ENCODE peak calls at places on chromosomes 12 and 14, in eight cellular contexts. Q is transverse colon, F is ovary, V is cardiac muscle cell, J is fibroblast of lung, I is body of pancreas, M is tibial nerve, N is colonic mucosa. U is an unnamed sample. For H3K4me1, the result is how much of the 10 kb centered on the place peaks cover.

GRCh38 chr12:91140660-91141045 is 29.4 kb upstream of the LUM start:
- DNase-seq in I (no peak), N (no peak), F (no peak), V (no peak), Q (no peak), J (peak), M (no peak), U (no peak)

GRCh38 chr14:77027538-77028383 is 747 bp downstream of the IRF2BPL start:
- DNase-seq in N (peak), M (no peak), F (peak), Q (peak), V (peak), I (peak), J (peak), U (peak)

GRCh38 chr12:131167334-131167733 is 213.6 kb downstream of the ADGRD1 start:
- DNase-seq in M (no peak), F (no peak), J (no peak), I (no peak), Q (no peak), V (no peak), N (peak), U (no peak)

GRCh38 chr12:54680374-54680773 is 32.2 kb upstream of the DCD start:
- DNase-seq in Q (peak), F (no peak), V (no peak), M (no peak), J (no peak), I (no peak), N (peak), U (no peak)

GRCh38 chr14:51922624-51923023 is 62.2 kb downstream of the GNG2 start:
- DNase-seq in M (peak), I (no peak), N (no peak), Q (no peak), V (no peak), F (peak), J (peak), U (no peak)

GRCh38 chr12:109156036-109156435 is 39.6 kb downstream of the ACACB start:
- DNase-seq in I (no peak), M (no peak), V (no peak), F (no peak), J (no peak), Q (no peak), N (no peak), U (no peak)

GRCh38 chr12:84814664-84815245 is 97.8 kb downstream of the SLC6A15 start:
- DNase-seq in V (no peak), Q (no peak), I (no peak), N (no peak), J (peak), M (no peak), F (no peak), U (no peak)

GRCh38 chr12:53383258-53383657 is 3.3 kb downstream of the SP1 start:
- DNase-seq in J (no peak), N (no peak), I (no peak), M (no peak), Q (no peak), V (no peak), F (no peak), U (no peak)

GRCh38 chr14:94129758-94130414 is 482 bp upstream of the IFI27L2 start:
- DNase-seq in Q (no peak), N (peak), M (peak), V (peak), J (peak), F (peak), I (no peak), U (no peak)

GRCh38 chr14:68471029-68471963 is 321.6 kb downstream of the ZFP36L1 start:
- DNase-seq in J (no peak), Q (no peak), F (no peak), N (no peak), M (no peak), I (peak), V (no peak), U (no peak)

GRCh38 chr14:68468437-68469207 is 324.2 kb downstream of the ZFP36L1 start:
- DNase-seq in N (no peak), F (no peak), M (no peak), J (peak), V (no peak), Q (no peak), I (no peak), U (no peak)

GRCh38 chr14:68471964-68472508 is 320.8 kb downstream of the ZFP36L1 start:
- DNase-seq in M (no peak), V (no peak), I (peak), F (no peak), Q (no peak), N (no peak), J (no peak), U (no peak)

GRCh38 chr14:68469208-68469713 is 323.6 kb downstream of the ZFP36L1 start:
- DNase-seq in N (no peak), V (no peak), M (no peak), I (no peak), F (no peak), J (no peak), Q (no peak), U (no peak)

GRCh38 chr14:68470361-68470760 is 322.5 kb downstream of the ZFP36L1 start:
- DNase-seq in Q (no peak), I (no peak), J (no peak), V (no peak), M (no peak), N (no peak), F (no peak), U (no peak)
- H3K4me1 ChIP-seq in Q (under half), I (half or more), J (under half), V (under half), M (under half), N (under half), F (under half), U (under half)

DNA sequence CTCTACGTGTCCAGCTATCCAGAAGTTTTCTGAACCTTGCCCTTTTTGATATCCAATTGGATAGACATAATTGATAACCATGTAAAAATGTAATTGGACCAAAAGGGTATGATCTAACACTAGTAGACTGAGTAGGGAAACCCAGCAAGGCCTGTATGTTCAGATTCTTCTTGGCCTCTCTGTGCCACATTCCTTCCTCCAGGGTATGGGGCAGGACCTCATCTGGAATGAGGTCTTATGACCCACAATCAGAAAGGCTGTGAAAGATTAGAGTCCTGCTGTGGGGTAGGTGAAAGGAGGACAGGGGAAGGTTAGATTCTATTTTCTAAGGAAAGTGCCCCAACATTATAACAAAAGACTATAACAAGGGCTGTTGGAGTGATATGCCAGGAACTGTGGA is 51.3 kb upstream of the A2ML1 start:
- DNase-seq in I (no peak), J (no peak), V (no peak), F (no peak), M (no peak), N (no peak), Q (no peak), U (no peak)
- TF ChIP-seq CTCF in I (no peak), J (no peak), V (no peak), F (no peak), M (no peak), N (no peak), Q (no peak), U (no peak)

GRCh38 chr12:13404111-13404628 is 207.6 kb downstream of the EMP1 start:
- DNase-seq in M (no peak), I (no peak), J (no peak), F (no peak), Q (no peak), N (no peak), V (no peak), U (no peak)
- H3K4me1 ChIP-seq in M (under half), I (under half), J (under half), F (under half), Q (under half), N (under half), V (under half), U (under half)

DNA sequence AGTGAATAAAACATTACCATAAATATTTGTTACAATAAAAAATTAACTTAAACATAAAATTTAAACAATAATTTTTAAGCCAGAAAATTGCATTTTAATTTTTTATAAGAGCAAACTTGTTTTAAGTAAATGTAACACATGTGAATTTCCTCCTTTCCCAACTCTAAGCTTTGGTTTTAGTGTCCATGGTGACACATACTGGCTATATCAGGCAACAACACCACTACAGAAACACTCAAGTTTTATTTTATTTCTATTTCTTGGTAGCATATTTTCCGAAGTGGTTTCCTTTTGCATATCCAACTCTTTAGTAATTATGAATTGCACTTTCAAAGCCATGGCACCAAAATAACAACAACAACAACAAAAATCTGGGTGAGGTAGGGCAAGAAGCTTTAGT is 2.2 kb downstream of the NELL2 start:
- DNase-seq in J (peak), N (no peak), Q (no peak), V (peak), I (no peak), M (no peak), F (no peak), U (no peak)
- TF ChIP-seq CTCF in J (peak), N (no peak), Q (no peak), V (no peak), I (no peak), M (no peak), F (no peak), U (no peak)

DNA sequence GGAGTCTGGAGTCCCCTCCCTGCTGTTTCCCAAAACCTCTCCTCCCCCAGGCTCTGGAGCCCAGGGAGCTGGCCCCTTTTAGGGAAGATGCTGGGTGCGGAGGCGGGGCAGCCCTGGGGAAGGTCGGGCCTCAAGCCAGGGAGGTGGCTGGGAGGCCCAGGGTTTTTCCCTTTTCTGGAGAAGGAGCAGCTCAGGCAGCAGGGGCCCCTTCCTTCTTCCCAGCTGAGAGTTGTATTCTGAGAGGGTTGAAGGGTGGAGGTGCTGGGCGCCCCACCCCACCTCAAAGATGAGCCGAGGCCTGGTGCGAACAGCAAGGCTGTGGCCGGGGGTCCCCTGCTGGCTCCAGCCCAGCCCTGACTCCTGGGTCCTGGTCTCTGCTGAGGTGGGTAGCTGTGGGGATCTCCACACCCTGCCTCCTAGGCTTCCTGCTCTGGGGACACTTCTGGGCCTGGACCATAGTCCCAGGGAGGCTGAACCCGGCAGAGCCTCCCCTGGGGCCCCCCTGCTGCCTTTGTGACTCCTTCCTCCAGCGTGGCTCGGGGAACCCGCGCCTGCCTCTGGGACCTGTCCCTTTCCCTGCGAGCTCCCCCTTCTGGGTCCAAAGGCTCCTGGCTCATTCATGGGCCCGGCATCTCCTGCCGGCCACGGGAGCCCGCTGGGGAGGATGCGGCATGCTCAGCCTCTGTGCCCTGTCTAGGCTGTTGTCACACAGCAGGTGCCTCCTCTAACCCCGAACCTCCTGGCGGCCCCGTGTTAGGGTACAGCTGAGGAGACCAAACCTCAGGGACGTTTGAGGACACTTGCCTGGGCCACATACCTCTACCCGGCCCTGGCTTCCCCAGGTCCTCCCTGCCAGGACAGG is 4.4 kb downstream of the TRMT61A start:
- DNase-seq in V (no peak), I (no peak), F (peak), Q (no peak), J (no peak), N (no peak), M (no peak), U (no peak)
- H3K4me1 ChIP-seq in V (under half), I (under half), F (under half), Q (under half), J (under half), N (under half), M (under half), U (under half)

GRCh38 chr12:27864521-27864920 is 84.5 kb upstream of the MANSC4 start:
- DNase-seq in F (no peak), M (no peak), N (no peak), J (peak), Q (no peak), V (no peak), I (no peak), U (no peak)

GRCh38 chr12:27865421-27865820 is 85.4 kb upstream of the MANSC4 start:
- DNase-seq in M (no peak), N (no peak), F (no peak), Q (no peak), I (no peak), J (peak), V (no peak), U (no peak)

GRCh38 chr12:27861428-27862167 is 81.6 kb upstream of the MANSC4 start:
- DNase-seq in I (peak), Q (peak), J (no peak), F (peak), M (no peak), N (peak), V (no peak), U (peak)

GRCh38 chr12:27859648-27860047 is 79.6 kb upstream of the MANSC4 start:
- DNase-seq in J (peak), Q (no peak), F (no peak), I (no peak), M (no peak), V (no peak), N (no peak), U (no peak)
- TF ChIP-seq CTCF in J (no peak), Q (no peak), F (no peak), I (no peak), M (no peak), V (no peak), N (no peak), U (no peak)

GRCh38 chr12:111428081-111428727 is 22.5 kb downstream of the SH2B3 start:
- DNase-seq in M (no peak), F (no peak), N (no peak), V (no peak), J (no peak), Q (no peak), I (no peak), U (no peak)
- H3K4me1 ChIP-seq in M (under half), F (under half), N (half or more), V (under half), J (under half), Q (half or more), I (under half), U (under half)

GRCh38 chr12:10365716-10366433 is 24.0 kb downstream of the KLRK1 start:
- DNase-seq in F (no peak), M (no peak), J (peak), V (no peak), I (no peak), N (no peak), Q (no peak), U (no peak)
- TF ChIP-seq CTCF in F (no peak), M (peak), J (peak), V (peak), I (no peak), N (peak), Q (no peak), U (peak)

DNA sequence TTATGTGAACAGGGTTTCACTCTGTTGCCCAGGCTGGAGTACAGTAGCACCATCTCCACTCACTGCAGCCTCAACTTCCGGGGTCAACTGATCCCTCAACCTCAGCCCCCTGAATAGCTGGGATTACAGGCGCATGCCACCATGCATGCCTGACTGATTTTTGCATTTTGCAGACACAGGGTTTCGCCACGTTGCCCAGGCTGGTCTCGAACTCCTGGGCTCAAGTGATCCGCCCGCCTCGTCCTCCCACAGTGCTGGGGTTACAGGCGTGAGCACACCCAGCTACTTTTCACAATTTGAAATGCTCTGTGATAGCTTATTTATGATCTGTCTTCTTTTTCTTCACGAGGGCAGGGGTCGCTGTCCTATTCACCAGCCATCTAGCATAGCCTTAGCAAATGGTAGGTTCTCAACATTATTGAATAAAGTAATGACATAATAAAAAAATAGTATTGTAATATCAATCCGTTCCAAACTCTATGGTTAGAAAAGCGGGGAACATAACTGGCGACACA is 484 bp upstream of the DDX47 start:
- DNase-seq in Q (no peak), I (no peak), F (no peak), V (no peak), M (no peak), J (no peak), N (no peak), U (no peak)
- H3K4me1 ChIP-seq in Q (under half), I (under half), F (under half), V (under half), M (under half), J (under half), N (under half), U (under half)

DNA sequence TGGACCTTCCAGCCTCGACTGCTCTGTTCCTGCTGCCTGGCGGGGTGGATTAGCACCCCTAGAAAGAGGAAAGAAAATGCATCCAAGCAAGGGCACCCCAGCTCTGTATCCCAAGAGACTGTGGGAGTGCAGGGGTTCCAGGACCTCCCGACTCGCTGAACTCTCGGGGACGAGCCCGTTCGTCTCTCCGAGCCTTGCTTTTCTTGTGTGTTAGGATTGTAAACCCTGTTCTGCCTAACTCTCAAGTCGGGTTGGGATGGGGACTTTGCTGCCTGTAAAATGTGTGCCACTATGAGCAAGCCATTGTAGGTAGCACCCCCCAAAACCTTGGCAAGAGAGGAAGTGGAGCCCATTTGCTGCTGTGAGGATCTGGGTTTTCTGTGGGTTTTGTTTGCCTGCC is 73.2 kb upstream of the VRK1 start:
- DNase-seq in M (no peak), F (no peak), I (no peak), N (no peak), V (no peak), Q (no peak), J (no peak), U (no peak)
- TF ChIP-seq CTCF in M (no peak), F (no peak), I (no peak), N (no peak), V (no peak), Q (no peak), J (no peak), U (no peak)